ENCODE peak calls at places on chromosome 9, in nine cellular contexts. One of them, this sample, is unnamed.

GRCh38 chr9:14661421-14662059 is 31.7 kb downstream of the ZDHHC21 start:
- DNase-seq in testis: no peak
- DNase-seq in stomach: no peak
- DNase-seq in heart left ventricle: no peak
- DNase-seq in A549: no peak
- DNase-seq in tibial nerve: no peak
- DNase-seq in uterus: no peak
- DNase-seq in GM12892: no peak
- DNase-seq in GM12891: no peak
- DNase-seq in this sample: no peak

GRCh38 chr9:88258587-88258986 is 120.3 kb upstream of the SPATA31C2 start:
- DNase-seq in testis: no peak
- DNase-seq in stomach: peak; percentile 70
- DNase-seq in heart left ventricle: peak; percentile 65
- DNase-seq in A549: no peak
- DNase-seq in tibial nerve: peak; percentile 8
- DNase-seq in uterus: peak; percentile 67
- DNase-seq in GM12892: no peak
- DNase-seq in GM12891: no peak
- DNase-seq in this sample: no peak

GRCh38 chr9:116288658-116289057 is 135.1 kb downstream of the PAPPA start:
- DNase-seq in testis: no peak
- DNase-seq in stomach: no peak
- DNase-seq in heart left ventricle: no peak
- DNase-seq in A549: peak; percentile 25
- DNase-seq in tibial nerve: no peak
- DNase-seq in uterus: no peak
- DNase-seq in GM12892: no peak
- DNase-seq in GM12891: no peak
- DNase-seq in this sample: peak; percentile 70

GRCh38 chr9:112677040-112677439 is 40.9 kb downstream of the INIP start:
- DNase-seq in testis: no peak
- DNase-seq in stomach: no peak
- DNase-seq in heart left ventricle: no peak
- DNase-seq in A549: no peak
- DNase-seq in tibial nerve: no peak
- DNase-seq in uterus: no peak
- DNase-seq in GM12892: no peak
- DNase-seq in GM12891: no peak
- DNase-seq in this sample: no peak

GRCh38 chr9:72362118-72362531 is 2.9 kb downstream of the ZFAND5 start:
- DNase-seq in testis: no peak
- DNase-seq in stomach: no peak
- DNase-seq in heart left ventricle: no peak
- DNase-seq in A549: no peak
- DNase-seq in tibial nerve: no peak
- DNase-seq in uterus: no peak
- DNase-seq in GM12892: no peak
- DNase-seq in GM12891: no peak
- DNase-seq in this sample: no peak

GRCh38 chr9:19615036-19615435 is 173.8 kb downstream of the SLC24A2 start:
- DNase-seq in testis: no peak
- DNase-seq in stomach: no peak
- DNase-seq in heart left ventricle: no peak
- DNase-seq in A549: no peak
- DNase-seq in tibial nerve: no peak
- DNase-seq in uterus: no peak
- DNase-seq in GM12892: no peak
- DNase-seq in GM12891: no peak
- DNase-seq in this sample: no peak

GRCh38 chr9:98997580-98997979 is 53.9 kb downstream of the COL15A1 start:
- DNase-seq in testis: peak; percentile 9
- DNase-seq in stomach: no peak
- DNase-seq in heart left ventricle: peak; percentile 53
- DNase-seq in A549: no peak
- DNase-seq in tibial nerve: no peak
- DNase-seq in uterus: no peak
- DNase-seq in GM12892: no peak
- DNase-seq in GM12891: no peak
- DNase-seq in this sample: no peak

GRCh38 chr9:125440411-125440810 is 178.8 kb downstream of the GAPVD1 start:
- DNase-seq in testis: no peak
- DNase-seq in stomach: peak; percentile 20
- DNase-seq in heart left ventricle: no peak
- DNase-seq in A549: no peak
- DNase-seq in tibial nerve: no peak
- DNase-seq in uterus: no peak
- DNase-seq in GM12892: no peak
- DNase-seq in GM12891: no peak
- DNase-seq in this sample: no peak

GRCh38 chr9:14314929-14315753 is 1.2 kb upstream of the NFIB start:
- DNase-seq in testis: peak; percentile 87
- DNase-seq in stomach: peak; percentile 96
- DNase-seq in heart left ventricle: peak; percentile 96
- DNase-seq in A549: peak; percentile 70
- DNase-seq in tibial nerve: peak; percentile 85
- DNase-seq in uterus: peak; percentile 96
- DNase-seq in GM12892: no peak
- DNase-seq in GM12891: no peak
- DNase-seq in this sample: peak; percentile 81

GRCh38 chr9:118222375-118222774 is 518.2 kb downstream of the TLR4 start:
- DNase-seq in testis: peak; percentile 21
- DNase-seq in stomach: no peak
- DNase-seq in heart left ventricle: no peak
- DNase-seq in A549: no peak
- DNase-seq in tibial nerve: no peak
- DNase-seq in uterus: no peak
- DNase-seq in GM12892: no peak
- DNase-seq in GM12891: no peak
- DNase-seq in this sample: peak; percentile 16

GRCh38 chr9:133883356-133883755 is 108.8 kb downstream of the VAV2 start:
- DNase-seq in testis: peak; percentile 40
- DNase-seq in stomach: no peak
- DNase-seq in heart left ventricle: no peak
- DNase-seq in A549: no peak
- DNase-seq in tibial nerve: no peak
- DNase-seq in uterus: no peak
- DNase-seq in GM12892: no peak
- DNase-seq in GM12891: no peak
- DNase-seq in this sample: no peak

GRCh38 chr9:133882849-133883248 is 109.3 kb downstream of the VAV2 start:
- DNase-seq in testis: no peak
- DNase-seq in stomach: no peak
- DNase-seq in heart left ventricle: no peak
- DNase-seq in A549: no peak
- DNase-seq in tibial nerve: no peak
- DNase-seq in uterus: no peak
- DNase-seq in GM12892: no peak
- DNase-seq in GM12891: no peak
- DNase-seq in this sample: no peak

GRCh38 chr9:133886563-133887501 is 105.3 kb downstream of the VAV2 start:
- DNase-seq in testis: no peak
- DNase-seq in stomach: no peak
- DNase-seq in heart left ventricle: no peak
- DNase-seq in A549: no peak
- DNase-seq in tibial nerve: no peak
- DNase-seq in uterus: no peak
- DNase-seq in GM12892: peak; percentile 45
- DNase-seq in GM12891: no peak
- DNase-seq in this sample: no peak

GRCh38 chr9:133887540-133888047 is 104.5 kb downstream of the VAV2 start:
- DNase-seq in testis: no peak
- DNase-seq in stomach: no peak
- DNase-seq in heart left ventricle: no peak
- DNase-seq in A549: no peak
- DNase-seq in tibial nerve: no peak
- DNase-seq in uterus: no peak
- DNase-seq in GM12892: no peak
- DNase-seq in GM12891: no peak
- DNase-seq in this sample: no peak

DNA sequence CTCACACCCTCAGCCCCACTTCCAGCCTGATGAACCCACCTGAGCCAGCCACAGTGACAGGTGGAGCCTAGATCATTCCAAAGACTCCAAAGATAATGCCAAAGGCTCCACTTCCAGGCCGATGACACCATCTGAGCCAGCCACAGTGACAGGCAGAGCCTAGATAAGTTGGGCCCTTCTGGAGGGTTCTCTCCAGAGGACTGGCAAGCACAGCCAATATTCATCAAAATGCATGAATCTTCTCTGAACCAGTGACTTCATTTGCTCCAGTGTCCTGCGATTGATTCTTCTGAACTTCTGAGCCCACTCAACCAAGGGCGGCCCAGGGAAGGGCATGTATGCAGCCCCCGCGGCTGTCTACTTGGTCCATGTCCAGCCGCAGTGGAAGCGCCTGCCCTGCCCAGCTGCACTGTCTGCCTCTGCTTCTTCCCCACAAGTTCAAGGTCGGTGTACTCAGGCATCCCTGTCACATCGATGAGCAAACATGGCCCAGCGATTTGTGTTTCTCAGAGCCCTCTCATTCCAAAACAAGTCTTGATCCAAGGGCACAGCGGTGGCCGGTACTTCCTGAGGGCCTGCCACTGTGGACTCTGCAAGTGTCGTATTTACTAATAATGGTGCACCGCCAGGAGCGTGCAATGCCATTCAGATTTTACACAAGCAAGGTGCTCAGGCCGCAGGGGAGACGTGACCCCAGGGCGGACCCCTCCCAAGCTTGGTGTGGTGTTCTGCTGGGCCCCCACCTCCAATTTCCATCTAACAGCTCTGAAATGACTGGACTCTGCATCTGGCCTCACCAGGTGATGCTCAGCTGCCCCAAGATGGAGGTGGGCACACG is 107.0 kb downstream of the VAV2 start:
- DNase-seq in testis: peak; percentile 63
- DNase-seq in stomach: no peak
- DNase-seq in heart left ventricle: no peak
- DNase-seq in A549: no peak
- DNase-seq in tibial nerve: no peak
- DNase-seq in uterus: no peak
- DNase-seq in GM12892: no peak
- DNase-seq in GM12891: no peak
- DNase-seq in this sample: no peak
- TF ChIP-seq POLR2A in testis: no peak
- TF ChIP-seq POLR2A in stomach: no peak
- TF ChIP-seq POLR2A in heart left ventricle: no peak
- TF ChIP-seq POLR2A in A549: no peak
- TF ChIP-seq POLR2A in tibial nerve: no peak
- TF ChIP-seq POLR2A in uterus: no peak
- TF ChIP-seq POLR2A in GM12892: no peak
- TF ChIP-seq POLR2A in GM12891: no peak
- TF ChIP-seq POLR2A in this sample: no peak

DNA sequence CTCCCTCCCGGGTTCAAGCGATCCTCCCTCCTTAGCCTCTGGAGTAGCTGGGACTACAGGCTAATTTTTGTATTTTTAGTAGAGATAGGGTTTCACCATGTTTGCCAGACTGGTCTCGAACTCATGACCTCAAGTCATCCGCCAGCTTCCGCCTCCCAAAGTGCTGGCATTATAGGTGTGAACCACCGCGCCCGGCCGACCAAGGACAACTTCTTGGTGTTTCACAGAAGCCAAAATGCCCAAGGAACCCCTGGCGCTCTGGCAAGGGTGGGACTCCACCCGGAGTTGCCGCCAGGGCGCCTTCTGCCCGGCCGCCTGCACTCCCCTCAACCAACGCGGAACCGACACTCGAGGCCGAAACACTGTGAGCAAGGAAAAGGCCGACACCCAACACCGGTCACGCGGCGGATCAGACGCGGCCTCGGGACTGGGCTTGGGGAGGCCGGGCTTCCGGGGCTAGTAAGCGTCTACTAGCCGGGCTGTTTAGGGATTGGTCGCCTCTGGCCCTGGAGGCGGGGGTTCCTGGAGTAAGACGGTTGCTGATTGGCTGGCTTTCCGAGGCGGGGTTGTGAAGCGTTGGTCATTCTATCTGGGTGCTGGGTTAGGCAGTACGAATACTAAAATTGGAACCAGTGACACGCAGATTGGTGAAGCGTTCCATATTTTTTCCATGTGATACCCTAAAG is 7.7 kb upstream of the CFAP157 start:
- DNase-seq in testis: peak; percentile 98
- DNase-seq in stomach: peak; percentile 96
- DNase-seq in heart left ventricle: peak; percentile 99
- DNase-seq in A549: peak; percentile 98
- DNase-seq in tibial nerve: peak; percentile 98
- DNase-seq in uterus: peak; percentile 96
- DNase-seq in GM12892: peak; percentile 88
- DNase-seq in GM12891: peak; percentile 95
- DNase-seq in this sample: no peak
- TF ChIP-seq POLR2A in testis: no peak
- TF ChIP-seq POLR2A in stomach: no peak
- TF ChIP-seq POLR2A in heart left ventricle: peak; percentile 67
- TF ChIP-seq POLR2A in A549: peak; percentile 66
- TF ChIP-seq POLR2A in tibial nerve: peak; percentile 48
- TF ChIP-seq POLR2A in uterus: peak; percentile 56
- TF ChIP-seq POLR2A in GM12892: no peak
- TF ChIP-seq POLR2A in GM12891: no peak
- TF ChIP-seq POLR2A in this sample: no peak

DNA sequence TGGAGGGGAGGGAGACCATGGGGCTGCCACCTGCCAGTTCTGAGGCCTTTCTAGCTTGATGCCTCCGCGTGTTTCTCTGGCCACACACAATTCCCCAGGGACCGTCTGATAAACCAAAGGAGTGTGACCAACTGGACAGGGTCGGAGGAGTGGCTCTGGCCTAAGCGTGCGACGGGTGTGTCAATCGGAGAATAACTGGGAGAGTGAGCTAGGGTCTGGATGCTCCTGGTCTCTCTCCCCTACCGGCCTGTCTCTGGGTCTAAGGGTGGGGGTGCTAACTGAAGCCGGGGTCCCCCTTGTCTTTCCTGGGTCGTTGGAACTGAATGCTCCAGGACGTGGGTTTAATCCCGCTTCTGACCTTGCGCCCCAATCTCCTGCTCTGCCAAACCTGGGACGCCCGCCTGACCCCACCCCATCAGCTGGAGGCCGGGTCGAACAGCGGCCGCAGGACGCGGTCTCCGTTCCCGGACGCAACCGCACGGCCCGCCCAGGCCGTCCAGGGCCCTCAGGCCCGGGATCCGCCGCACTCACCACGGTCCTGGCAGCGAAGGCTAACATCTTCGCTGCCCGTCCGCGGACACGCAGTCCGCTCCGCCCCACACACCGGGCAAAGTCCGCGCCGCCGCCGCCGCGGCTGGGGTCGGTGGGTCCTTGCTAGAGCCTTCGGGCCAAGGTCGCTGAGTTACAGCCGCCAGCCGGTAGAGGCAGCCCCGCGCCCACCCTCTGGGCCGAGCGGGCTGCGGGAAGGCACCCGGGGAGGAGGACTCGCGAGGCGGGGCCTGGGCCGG is 447 bp downstream of the CRAT start:
- DNase-seq in testis: no peak
- DNase-seq in stomach: no peak
- DNase-seq in heart left ventricle: no peak
- DNase-seq in A549: peak; percentile 40
- DNase-seq in tibial nerve: peak; percentile 29
- DNase-seq in uterus: peak; percentile 44
- DNase-seq in GM12892: peak; percentile 45
- DNase-seq in GM12891: no peak
- DNase-seq in this sample: peak; percentile 67
- TF ChIP-seq POLR2A in testis: no peak
- TF ChIP-seq POLR2A in stomach: no peak
- TF ChIP-seq POLR2A in heart left ventricle: no peak
- TF ChIP-seq POLR2A in A549: no peak
- TF ChIP-seq POLR2A in tibial nerve: no peak
- TF ChIP-seq POLR2A in uterus: no peak
- TF ChIP-seq POLR2A in GM12892: no peak
- TF ChIP-seq POLR2A in GM12891: no peak
- TF ChIP-seq POLR2A in this sample: peak; percentile 7

GRCh38 chr9:124286292-124286931 is 28.7 kb downstream of the NEK6 start:
- DNase-seq in testis: no peak
- DNase-seq in stomach: peak; percentile 58
- DNase-seq in heart left ventricle: no peak
- DNase-seq in A549: peak; percentile 76
- DNase-seq in tibial nerve: no peak
- DNase-seq in uterus: peak; percentile 39
- DNase-seq in GM12892: peak; percentile 65
- DNase-seq in GM12891: peak; percentile 60
- DNase-seq in this sample: peak; percentile 95
- TF ChIP-seq POLR2A in testis: no peak
- TF ChIP-seq POLR2A in stomach: no peak
- TF ChIP-seq POLR2A in heart left ventricle: no peak
- TF ChIP-seq POLR2A in A549: no peak
- TF ChIP-seq POLR2A in tibial nerve: no peak
- TF ChIP-seq POLR2A in uterus: no peak
- TF ChIP-seq POLR2A in GM12892: peak; percentile 48
- TF ChIP-seq POLR2A in GM12891: peak; percentile 37
- TF ChIP-seq POLR2A in this sample: no peak